ENCODE peak calls at places on chromosomes 4 and X, in four cellular contexts. I is stomach, S is endothelial cell, A is AG04450. Q is an unnamed sample.

GRCh38 chrX:110163488-110163887 is 154.4 kb downstream of the AMMECR1 start:
- DNase-seq in A (no peak), I (no peak), S (no peak), Q (no peak)

GRCh38 chr4:139770361-139770760 is 104.7 kb downstream of the MGST2 start:
- DNase-seq in I (no peak), A (no peak), S (no peak), Q (no peak)

GRCh38 chr4:118865091-118865708 is 23.5 kb upstream of the SYNPO2 start:
- DNase-seq in A (no peak), S (peak; percentile 30), I (peak; percentile 52), Q (peak; percentile 68)

GRCh38 chrX:133538148-133538547 is 122.9 kb upstream of the GPC4 start:
- DNase-seq in I (no peak), S (no peak), A (no peak), Q (no peak)

GRCh38 chr4:185744127-185744865 is 67.7 kb downstream of the SORBS2 start:
- DNase-seq in I (no peak), A (no peak), S (no peak), Q (no peak)

GRCh38 chr4:108047199-108047598 is 57.5 kb downstream of the HADH start:
- DNase-seq in A (no peak), S (no peak), I (no peak), Q (no peak)

GRCh38 chrX:100864967-100865366 is 9.2 kb downstream of the NOX1 start:
- DNase-seq in I (no peak), A (no peak), S (no peak), Q (no peak)

GRCh38 chr4:64230709-64231310 is 178.4 kb downstream of the TECRL start:
- DNase-seq in A (no peak), S (no peak), I (no peak), Q (peak; percentile 28)

GRCh38 chr4:86338521-86338920 is 21.3 kb downstream of the MAPK10 start:
- DNase-seq in I (no peak), A (no peak), S (no peak), Q (no peak)

GRCh38 chrX:24646745-24647182 is 383 bp downstream of the PCYT1B start:
- DNase-seq in S (no peak), A (no peak), I (no peak), Q (peak; percentile 66)

GRCh38 chr4:152206646-152207435 is 329.1 kb downstream of the FBXW7 start:
- DNase-seq in I (no peak), A (no peak), S (no peak), Q (peak; percentile 6)

GRCh38 chr4:118981839-118982381 is 93.3 kb downstream of the SYNPO2 start:
- DNase-seq in S (peak; percentile 68), I (peak; percentile 61), A (peak; percentile 91), Q (peak; percentile 92)

GRCh38 chrX:40140706-40141499 is 43.1 kb upstream of the BCOR start:
- DNase-seq in A (no peak), I (peak; percentile 71), S (no peak), Q (peak; percentile 64)

GRCh38 chr4:54542119-54542438 is 115.7 kb upstream of the KIT start:
- DNase-seq in A (no peak), S (no peak), I (no peak), Q (no peak)